ENCODE peak calls at places on chromosomes 4 and X, in seven cellular contexts. U is activated CD4-positive, alpha-beta T cell treated with anti-CD3 and anti-CD28 coated beads for 1 hour; W is mesothelial cell of epicardium; X is activated CD4-positive, CD25-positive, alpha-beta regulatory T cell; G is CD8-positive, alpha-beta memory T cell; T is effector memory CD4-positive, alpha-beta T cell; N is NCI-H69. Y is an unnamed sample.

GRCh38 chr4:174318829-174319764 is 35.4 kb downstream of the CEP44 start:
- DNase-seq in U (no peak), W (no peak), X (no peak), G (peak), T (no peak), N (peak), Y (no peak)

GRCh38 chrX:93874554-93874953 is 200.5 kb downstream of the FAM133A start:
- DNase-seq in U (no peak), W (no peak), X (no peak), G (no peak), T (no peak), N (peak), Y (no peak)

GRCh38 chr4:132316738-132317137 is 832.4 kb upstream of the PCDH10 start:
- DNase-seq in U (no peak), W (no peak), X (no peak), G (no peak), T (no peak), N (no peak), Y (no peak)

GRCh38 chrX:103220511-103221406 is 5.9 kb downstream of the BEX4 start:
- DNase-seq in U (no peak), W (no peak), X (no peak), G (no peak), T (no peak), N (peak), Y (no peak)

GRCh38 chrX:48864210-48864609 is 28.8 kb upstream of the PCSK1N start:
- DNase-seq in U (no peak), W (peak), X (no peak), G (no peak), T (no peak), N (no peak), Y (no peak)

GRCh38 chrX:97328853-97329252 is 445.1 kb downstream of the RPA4 start:
- DNase-seq in U (no peak), W (no peak), X (no peak), G (no peak), T (no peak), N (no peak), Y (no peak)

GRCh38 chr4:141853091-141853734 is 216.8 kb downstream of the IL15 start:
- DNase-seq in U (no peak), W (no peak), X (no peak), G (no peak), T (no peak), N (peak), Y (no peak)

GRCh38 chrX:129360175-129360574 is 163.1 kb downstream of the SMARCA1 start:
- DNase-seq in U (peak), W (no peak), X (peak), G (peak), T (no peak), N (peak), Y (no peak)

GRCh38 chr4:35175487-35175886 is 1068.8 kb downstream of the ARAP2 start:
- DNase-seq in U (no peak), W (no peak), X (no peak), G (no peak), T (no peak), N (peak), Y (no peak)

GRCh38 chr4:39032218-39033085 is at the start of gene TMEM156:
- DNase-seq in U (no peak), W (no peak), X (no peak), G (peak), T (no peak), N (no peak), Y (no peak)

GRCh38 chrX:18278448-18278847 is 57.8 kb upstream of the BEND2 start:
- DNase-seq in U (no peak), W (no peak), X (no peak), G (no peak), T (no peak), N (peak), Y (no peak)

GRCh38 chr4:31979988-31980387 is 1259.8 kb downstream of the PCDH7 start:
- DNase-seq in U (no peak), W (no peak), X (no peak), G (no peak), T (no peak), N (no peak), Y (no peak)